ENCODE peak calls at places on chromosome 1, in five cellular contexts. X is neural crest cell; R is activated naive CD8-positive, alpha-beta T cell treated with anti-CD3 and anti-CD28 coated beads, Interleukin-2, amount 50 U/mL, for 24 hours; H is stimulated activated CD8-positive, alpha-beta memory T cell treated with anti-CD3 and anti-CD28 coated beads, Interleukin-4, amount 100 ng/mL, for 24 hours; P is HTR-8/SVneo. B is an unnamed sample.

GRCh38 chr1:25556791-25557476 is 13.5 kb downstream of the LDLRAP1 start:
- DNase-seq in R (no peak), H (no peak), X (no peak), P (no peak), B (no peak)

GRCh38 chr1:201127755-201128455 is 921 bp upstream of the ASCL5 start:
- DNase-seq in P (no peak), R (no peak), H (no peak), X (no peak), B (no peak)

GRCh38 chr1:22892789-22893188 is 79.9 kb downstream of the LACTBL1 start:
- DNase-seq in H (no peak), P (no peak), R (no peak), X (no peak), B (no peak)

GRCh38 chr1:77560741-77561140 is 121.7 kb downstream of the ZZZ3 start:
- DNase-seq in R (no peak), X (no peak), P (no peak), H (no peak), B (no peak)

GRCh38 chr1:192929606-192930005 is 120.8 kb downstream of the RGS2 start:
- DNase-seq in P (no peak), X (no peak), R (no peak), H (no peak), B (no peak)

GRCh38 chr1:240337795-240338194 is 246.1 kb downstream of the FMN2 start:
- DNase-seq in P (no peak), R (no peak), X (no peak), H (no peak), B (no peak)

GRCh38 chr1:43314233-43314632 is 13.5 kb downstream of the TIE1 start:
- DNase-seq in X (no peak), H (no peak), P (no peak), R (no peak), B (no peak)

GRCh38 chr1:39173995-39174380 is 30.5 kb upstream of the MACF1 start:
- DNase-seq in H (no peak), P (no peak), R (no peak), X (no peak), B (no peak)

GRCh38 chr1:42940851-42941639 is 17.6 kb downstream of the SLC2A1 start:
- DNase-seq in P (peak), X (no peak), R (no peak), H (no peak), B (no peak)

GRCh38 chr1:8671313-8671917 is 146.0 kb downstream of the RERE start:
- DNase-seq in P (no peak), R (no peak), H (no peak), X (peak), B (no peak)

B was measured in caudate nucleus.